ENCODE peak calls at places on chromosome 10, in nine cellular contexts. W, Y, L, E, Q, F, T, H and M are unnamed samples.

GRCh38 chr10:80498833-80499671 is 38.6 kb upstream of the SH2D4B start:
- DNase-seq in F (peak; percentile 94), Y (peak; percentile 89), E (peak; percentile 93), Q (no peak), H (peak; percentile 92), L (peak; percentile 88), T (peak; percentile 92), W (peak; percentile 95), M (peak; percentile 98)

GRCh38 chr10:102853944-102854694 is at the start of gene BORCS7:
- DNase-seq in T (peak; percentile 88), W (peak; percentile 97), E (peak; percentile 94), H (peak; percentile 94), Y (peak; percentile 91), F (peak; percentile 95), L (peak; percentile 84), Q (peak; percentile 97), M (peak; percentile 96)

GRCh38 chr10:7258948-7259523 is 151.8 kb downstream of the SFMBT2 start:
- DNase-seq in F (no peak), W (peak; percentile 52), E (no peak), Y (no peak), T (no peak), Q (peak; percentile 57), H (no peak), L (peak; percentile 25), M (no peak)

GRCh38 chr10:88731296-88731695 is 25.2 kb downstream of the LIPK start:
- DNase-seq in Y (no peak), W (no peak), H (peak; percentile 33), Q (peak; percentile 11), L (peak; percentile 19), E (peak; percentile 75), F (peak; percentile 24), T (no peak), M (no peak)

GRCh38 chr10:127739908-127740307 is 2.9 kb downstream of the FOXI2 start:
- DNase-seq in E (no peak), W (no peak), F (no peak), Q (no peak), L (no peak), H (no peak), T (no peak), Y (no peak), M (no peak)

GRCh38 chr10:99394256-99394655 is 36.2 kb downstream of the GOT1 start:
- DNase-seq in L (no peak), Y (peak; percentile 18), T (no peak), E (no peak), W (no peak), Q (no peak), H (peak; percentile 88), F (no peak), M (no peak)

GRCh38 chr10:120971671-120972070 is 120.5 kb downstream of the WDR11 start:
- DNase-seq in H (no peak), Y (no peak), T (no peak), L (no peak), F (no peak), W (no peak), Q (no peak), E (no peak), M (no peak)

GRCh38 chr10:67327626-67328535 is 368.1 kb downstream of the CTNNA3 start:
- DNase-seq in W (no peak), Y (no peak), E (no peak), F (no peak), T (no peak), Q (no peak), L (no peak), H (no peak), M (no peak)

GRCh38 chr10:121880842-121881423 is 46.9 kb downstream of the ATE1 start:
- DNase-seq in T (no peak), F (no peak), L (no peak), Y (no peak), Q (no peak), H (no peak), E (no peak), W (no peak), M (peak; percentile 64)

GRCh38 chr10:59508296-59508695 is 145.9 kb upstream of the FAM13C start:
- DNase-seq in E (no peak), H (peak; percentile 58), Q (no peak), L (no peak), T (no peak), Y (no peak), F (peak; percentile 7), W (peak; percentile 67), M (no peak)

GRCh38 chr10:94546058-94546595 is 539 bp downstream of the HELLS start:
- DNase-seq in Y (no peak), Q (peak; percentile 36), H (peak; percentile 30), T (no peak), E (no peak), W (peak; percentile 16), L (no peak), F (no peak), M (peak; percentile 50)

GRCh38 chr10:102241444-102242117 is at the start of gene PITX3:
- DNase-seq in Y (peak; percentile 88), E (peak; percentile 94), T (peak; percentile 96), Q (peak; percentile 89), W (peak; percentile 70), L (peak; percentile 95), F (peak; percentile 97), H (peak; percentile 82), M (peak; percentile 97)

GRCh38 chr10:123997486-123998196 is 95.8 kb downstream of the CHST15 start:
- DNase-seq in W (peak; percentile 99), T (no peak), F (peak; percentile 51), H (peak; percentile 94), Y (peak; percentile 12), Q (peak; percentile 67), E (peak; percentile 70), L (no peak), M (peak; percentile 96)

GRCh38 chr10:31698169-31698890 is 230.3 kb downstream of the ARHGAP12 start:
- DNase-seq in F (peak; percentile 50), Q (no peak), Y (no peak), E (no peak), H (peak; percentile 23), W (peak; percentile 77), T (no peak), L (no peak), M (peak; percentile 95)

GRCh38 chr10:112535432-112536038 is 88.5 kb downstream of the VTI1A start:
- DNase-seq in Q (peak; percentile 26), T (no peak), H (no peak), E (no peak), F (no peak), L (no peak), Y (no peak), W (no peak), M (no peak)

GRCh38 chr10:129131439-129132122 is 335.5 kb upstream of the MGMT start:
- DNase-seq in Y (no peak), L (no peak), T (no peak), W (no peak), E (no peak), F (no peak), Q (no peak), H (no peak), M (no peak)

GRCh38 chr10:95295031-95295755 is 4.4 kb upstream of the PDLIM1 start:
- DNase-seq in T (no peak), Q (peak; percentile 99), E (peak; percentile 84), Y (peak; percentile 48), L (peak; percentile 54), W (peak; percentile 61), H (peak; percentile 96), F (peak; percentile 64), M (peak; percentile 37)

GRCh38 chr10:132434405-132435005 is 37.5 kb downstream of the PWWP2B start:
- DNase-seq in Y (peak; percentile 54), W (no peak), E (peak; percentile 86), L (peak; percentile 65), Q (no peak), T (no peak), F (no peak), H (no peak), M (no peak)
- H3K4me3 ChIP-seq in Y (no peak overlapping the region), W (no peak overlapping the region), E (no peak overlapping the region), L (no peak overlapping the region), Q (no peak overlapping the region), T (no peak overlapping the region), F (no peak overlapping the region), H (no peak overlapping the region), M (no peak overlapping the region)

DNA sequence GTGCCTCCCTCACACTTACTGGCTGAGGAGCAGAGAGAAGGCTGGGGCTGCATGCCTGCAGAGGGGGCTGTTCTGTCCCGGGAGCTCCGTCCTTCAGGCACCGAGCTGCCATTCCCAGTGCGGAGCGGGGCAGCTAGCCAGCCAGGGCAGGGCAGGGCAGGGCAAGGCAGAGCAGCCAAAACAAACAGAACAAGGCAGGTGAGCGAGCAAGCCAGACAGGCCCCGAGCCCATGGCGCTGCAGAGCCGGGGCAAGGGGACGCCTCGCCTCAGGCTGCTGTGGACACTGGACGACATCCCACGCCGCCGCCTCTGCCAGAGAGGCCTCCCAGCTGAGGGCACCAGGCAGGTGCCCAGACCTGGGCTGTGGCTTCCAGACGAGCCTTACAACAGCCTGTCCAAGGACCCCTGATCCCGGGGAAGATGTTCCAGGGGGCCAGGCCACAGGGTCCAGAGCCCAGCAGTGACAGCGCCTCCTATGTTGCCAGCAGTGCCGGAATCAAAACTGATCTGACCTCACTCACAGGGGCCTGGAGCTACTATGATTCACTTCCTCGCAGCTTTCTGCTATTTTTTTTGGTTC is 8.2 kb upstream of the NDST2 start:
- DNase-seq in T (no peak), Q (no peak), E (peak; percentile 93), H (peak; percentile 53), F (no peak), Y (peak; percentile 88), L (peak; percentile 47), W (no peak), M (no peak)
- H3K4me3 ChIP-seq in T (no peak overlapping the region), Q (no peak overlapping the region), E (no peak overlapping the region), H (no peak overlapping the region), F (no peak overlapping the region), Y (no peak overlapping the region), L (no peak overlapping the region), W (no peak overlapping the region), M (no peak overlapping the region)

GRCh38 chr10:14587540-14588083 is 187.1 kb downstream of the FAM107B start:
- DNase-seq in T (no peak), Q (no peak), H (no peak), F (no peak), E (no peak), W (no peak), Y (no peak), L (no peak), M (no peak)
- H3K4me3 ChIP-seq in T (no peak overlapping the region), Q (no peak overlapping the region), H (no peak overlapping the region), F (no peak overlapping the region), E (no peak overlapping the region), W (no peak overlapping the region), Y (no peak overlapping the region), L (no peak overlapping the region), M (no peak overlapping the region)

GRCh38 chr10:122953827-122954730 is at the start of gene C10orf88:
- DNase-seq in W (peak; percentile 96), T (peak; percentile 96), Y (peak; percentile 97), E (peak; percentile 99), L (peak; percentile 98), Q (peak; percentile 100), H (peak; percentile 96), F (peak; percentile 99), M (peak; percentile 99)

GRCh38 chr10:122955892-122956291 is 1.9 kb upstream of the C10orf88 start:
- DNase-seq in H (no peak), F (peak; percentile 22), L (no peak), Y (no peak), E (no peak), W (no peak), T (no peak), Q (no peak), M (no peak)

GRCh38 chr10:122957474-122957873 is 3.4 kb upstream of the C10orf88 start:
- DNase-seq in W (no peak), Y (no peak), T (no peak), H (peak; percentile 98), F (no peak), L (no peak), E (no peak), Q (no peak), M (no peak)

GRCh38 chr10:122949296-122949695 is 4.7 kb downstream of the C10orf88 start:
- DNase-seq in F (no peak), Q (no peak), T (no peak), L (no peak), W (no peak), Y (no peak), E (no peak), H (peak; percentile 55), M (no peak)

GRCh38 chr10:122954731-122955050 is 664 bp upstream of the C10orf88 start:
- DNase-seq in Y (peak; percentile 30), L (no peak), F (no peak), W (no peak), T (peak; percentile 52), Q (no peak), E (no peak), H (no peak), M (no peak)
- H3K4me3 ChIP-seq in Y (no peak overlapping the region), L (peak overlapping the region; percentile 91), F (no peak overlapping the region), W (peak overlapping the region; percentile 74), T (peak overlapping the region; percentile 88), Q (peak overlapping the region; percentile 37), E (peak overlapping the region; percentile 84), H (peak overlapping the region; percentile 75), M (peak overlapping the region; percentile 92)